ENCODE peak calls at places on chromosomes 5 and 9, in four cellular contexts. J is GM12878, H is HepG2, B is K562. W is an unnamed sample.

GRCh38 chr9:83041771-83042170 is 21.2 kb downstream of the RASEF start:
- DNase-seq in J (no peak), H (no peak), B (no peak), W (no peak)

GRCh38 chr9:81499021-81499454 is 190.3 kb downstream of the TLE1 start:
- DNase-seq in J (no peak), H (no peak), B (no peak), W (no peak)

GRCh38 chr5:59021286-59021673 is 438.4 kb downstream of the RAB3C start:
- DNase-seq in J (no peak), H (no peak), B (no peak), W (no peak)

GRCh38 chr9:131500939-131501541 is 1.7 kb upstream of the POMT1 start:
- DNase-seq in J (no peak), H (no peak), B (no peak), W (no peak)

GRCh38 chr9:124797343-124798103 is 20.6 kb downstream of the OLFML2A start:
- DNase-seq in J (no peak), H (no peak), B (no peak), W (no peak)

GRCh38 chr5:14305045-14305444 is 161.9 kb downstream of the TRIO start:
- DNase-seq in J (no peak), H (no peak), B (no peak), W (no peak)

GRCh38 chr5:3252235-3252634 is 343.4 kb upstream of the IRX1 start:
- DNase-seq in J (no peak), H (no peak), B (no peak), W (no peak)

GRCh38 chr9:114743446-114743845 is 61.5 kb upstream of the TEX48 start:
- DNase-seq in J (no peak), H (no peak), B (no peak), W (no peak)

GRCh38 chr5:78644129-78644528 is 4.4 kb downstream of the LHFPL2 start:
- DNase-seq in J (no peak), H (no peak), B (no peak), W (no peak)

GRCh38 chr5:60492958-60493357 is 207.0 kb downstream of the DEPDC1B start:
- DNase-seq in J (no peak), H (peak), B (no peak), W (no peak)

GRCh38 chr5:13478831-13479465 is 465.5 kb downstream of the DNAH5 start:
- DNase-seq in J (no peak), H (peak), B (no peak), W (peak)

GRCh38 chr9:94031946-94032345 is 52.3 kb upstream of the PTPDC1 start:
- DNase-seq in J (no peak), H (no peak), B (no peak), W (no peak)

GRCh38 chr5:32506251-32506661 is 61.7 kb upstream of the ZFR start:
- DNase-seq in J (no peak), H (no peak), B (no peak), W (no peak)

GRCh38 chr9:130315446-130316226 is 50.1 kb downstream of the HMCN2 start:
- DNase-seq in J (no peak), H (no peak), B (no peak), W (no peak)

GRCh38 chr9:10661376-10661775 is 48.6 kb upstream of the PTPRD start:
- DNase-seq in J (no peak), H (no peak), B (no peak), W (no peak)

GRCh38 chr9:6121707-6122106 is 93.9 kb upstream of the IL33 start:
- DNase-seq in J (no peak), H (no peak), B (no peak), W (no peak)

GRCh38 chr9:613771-614347 is 227.6 kb upstream of the DMRT1 start:
- DNase-seq in J (peak), H (peak), B (peak), W (peak)

GRCh38 chr5:144004751-144005150 is 165.7 kb downstream of the YIPF5 start:
- DNase-seq in J (no peak), H (no peak), B (no peak), W (no peak)

GRCh38 chr5:60823574-60823973 is 20.5 kb downstream of the ELOVL7 start:
- DNase-seq in J (no peak), H (no peak), B (no peak), W (no peak)

GRCh38 chr5:123450641-123451421 is 27.6 kb upstream of the CEP120 start:
- DNase-seq in J (no peak), H (no peak), B (no peak), W (no peak)

GRCh38 chr5:138109463-138110265 is 25.8 kb downstream of the WNT8A start:
- DNase-seq in J (no peak), H (no peak), B (peak), W (no peak)

GRCh38 chr9:38059233-38059936 is 9.6 kb downstream of the SHB start:
- DNase-seq in J (no peak), H (peak), B (no peak), W (no peak)

GRCh38 chr9:120791161-120791560 is 2.1 kb downstream of the FBXW2 start:
- DNase-seq in J (no peak), H (no peak), B (no peak), W (no peak)

GRCh38 chr5:102670224-102670836 is 84.8 kb upstream of the PAM start:
- DNase-seq in J (no peak), H (peak), B (peak), W (peak)

GRCh38 chr5:157857821-157858526 is 971 bp downstream of the CLINT1 start:
- DNase-seq in J (no peak), H (no peak), B (no peak), W (no peak)

GRCh38 chr5:72799721-72800120 is 16.7 kb upstream of the TNPO1 start:
- DNase-seq in J (no peak), H (no peak), B (no peak), W (no peak)

GRCh38 chr9:130184983-130185382 is 12.8 kb downstream of the NCS1 start:
- DNase-seq in J (no peak), H (no peak), B (no peak), W (no peak)

GRCh38 chr9:126700296-126700695 is 86.6 kb downstream of the LMX1B start:
- DNase-seq in J (no peak), H (no peak), B (no peak), W (peak)

GRCh38 chr5:135191084-135191826 is 157.2 kb upstream of the PITX1 start:
- DNase-seq in J (no peak), H (peak), B (peak), W (peak)

GRCh38 chr9:77744877-77745435 is 96.8 kb upstream of the GNA14 start:
- DNase-seq in J (no peak), H (no peak), B (no peak), W (no peak)

GRCh38 chr9:121930970-121931369 is 162.1 kb downstream of the TTLL11 start:
- DNase-seq in J (no peak), H (no peak), B (no peak), W (no peak)

GRCh38 chr5:160272041-160272663 is 40.2 kb downstream of the CCNJL start:
- DNase-seq in J (no peak), H (no peak), B (no peak), W (no peak)

GRCh38 chr5:79872309-79872708 is 118.8 kb downstream of the MTX3 start:
- DNase-seq in J (no peak), H (no peak), B (no peak), W (no peak)

GRCh38 chr9:33465596-33466564 is 7.8 kb downstream of the NOL6 start:
- DNase-seq in J (no peak), H (no peak), B (peak), W (no peak)

GRCh38 chr5:160894-161540 is 30.3 kb upstream of the LRRC14B start:
- DNase-seq in J (no peak), H (no peak), B (no peak), W (peak)

DNA sequence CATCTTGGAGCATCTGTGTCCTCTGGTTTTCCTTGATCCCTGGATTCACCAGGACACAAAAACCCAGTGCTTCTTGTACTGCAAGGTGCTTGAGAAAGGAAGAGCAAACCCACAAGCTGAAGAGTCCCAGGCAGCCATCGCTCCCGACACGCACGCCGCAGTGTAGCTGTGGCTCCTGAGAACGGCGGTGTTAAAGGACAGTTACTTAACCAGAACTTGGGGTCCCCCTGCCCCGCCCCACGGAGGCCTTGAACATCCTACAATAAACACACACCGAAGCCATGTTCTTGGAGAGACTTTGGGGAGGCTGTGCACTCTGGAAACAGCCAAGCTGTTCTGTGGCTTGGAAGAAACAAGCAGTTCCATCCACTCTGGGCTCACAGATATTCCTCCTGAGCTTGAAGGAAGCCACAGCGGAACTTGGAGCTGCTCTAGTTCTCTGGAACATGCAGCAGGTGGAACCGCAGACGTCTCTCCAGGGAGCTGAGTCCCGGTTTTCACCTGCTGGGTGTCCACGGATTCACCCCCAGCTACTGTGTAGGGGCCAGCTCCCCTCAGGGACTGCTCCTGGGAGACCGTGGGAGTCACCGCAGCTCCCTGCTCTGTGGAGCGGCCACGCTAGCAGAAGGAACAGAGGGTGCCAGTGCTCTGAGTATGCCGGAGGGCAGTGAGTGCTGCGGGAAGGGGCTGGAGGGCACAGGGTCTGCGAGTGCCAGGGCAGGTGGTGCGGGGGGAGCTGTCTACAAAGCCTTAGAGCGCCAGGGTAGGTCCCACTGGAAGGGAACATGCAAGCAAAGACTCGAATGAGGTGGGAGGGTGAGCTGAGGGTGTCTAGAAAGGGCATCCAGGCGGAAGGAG is 107.3 kb downstream of the ADAMTS2 start:
- DNase-seq in J (no peak), H (no peak), B (no peak), W (peak)
- TF ChIP-seq SP1 in J (no peak), H (no peak), B (no peak), W (no peak)

DNA sequence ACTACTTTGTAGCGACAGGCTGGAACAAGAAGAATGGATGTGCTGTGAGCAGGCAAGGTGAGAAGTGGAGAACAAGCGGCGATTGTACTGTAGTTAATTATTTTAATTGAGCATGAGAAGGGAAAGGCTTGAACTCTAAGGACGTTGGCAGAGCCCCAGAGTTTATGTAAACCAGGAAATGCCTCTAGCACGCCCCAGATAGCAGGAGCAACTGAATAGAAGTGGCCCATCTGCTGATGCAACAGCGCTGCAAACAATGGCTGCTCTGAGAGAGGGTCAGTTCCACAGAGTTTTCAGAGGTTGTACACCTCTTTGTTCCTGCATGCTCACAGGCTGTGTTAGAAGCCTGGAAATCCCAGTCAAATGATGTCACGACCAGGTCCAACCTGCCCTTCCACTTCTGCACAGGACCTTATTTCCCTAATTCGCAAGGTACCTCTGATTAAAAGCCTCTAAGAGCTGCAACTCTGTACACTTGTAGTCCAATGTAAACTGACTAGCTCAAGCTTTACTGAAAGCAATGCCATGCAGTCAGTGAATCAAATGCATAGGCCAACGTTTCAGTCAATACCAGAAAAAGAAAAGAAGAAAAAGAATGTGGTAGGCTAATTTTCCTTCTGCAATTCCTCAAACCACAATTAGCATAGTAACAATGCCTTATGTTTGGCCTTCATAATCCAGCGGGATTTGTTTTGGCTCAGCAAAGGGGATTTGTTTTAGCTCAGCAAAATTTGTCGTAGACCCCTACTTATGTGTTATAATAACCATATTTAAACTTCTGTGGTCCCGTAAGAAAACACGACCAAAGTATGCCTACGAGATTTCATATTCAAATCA is 119.6 kb upstream of the RETREG1 start:
- DNase-seq in J (no peak), H (peak), B (no peak), W (peak)
- TF ChIP-seq CREB1 in J (no peak), H (no peak), B (no peak), W (no peak)

GRCh38 chr5:139383275-139383992 is at the start of gene SLC23A1:
- DNase-seq in J (no peak), H (peak), B (no peak), W (no peak)
- TF ChIP-seq NR2C2 in J (no peak), H (no peak), B (no peak), W (no peak)

GRCh38 chr5:154517181-154517580 is 39.2 kb upstream of the HAND1 start:
- DNase-seq in J (no peak), H (no peak), B (no peak), W (no peak)

GRCh38 chr5:154514331-154514730 is 36.3 kb upstream of the HAND1 start:
- DNase-seq in J (no peak), H (no peak), B (no peak), W (no peak)

GRCh38 chr5:154518438-154518867 is 40.4 kb upstream of the HAND1 start:
- DNase-seq in J (no peak), H (no peak), B (peak), W (no peak)

GRCh38 chr5:154517781-154518437 is 39.9 kb upstream of the HAND1 start:
- DNase-seq in J (no peak), H (no peak), B (no peak), W (no peak)

GRCh38 chr5:154516475-154516874 is 38.4 kb upstream of the HAND1 start:
- DNase-seq in J (no peak), H (no peak), B (no peak), W (no peak)
- TF ChIP-seq SP1 in J (no peak), H (no peak), B (no peak), W (no peak)

GRCh38 chr9:21833090-21833801 is 30.8 kb downstream of the MTAP start:
- DNase-seq in J (peak), H (no peak), B (no peak), W (no peak)

GRCh38 chr9:21831841-21832509 is 29.5 kb downstream of the MTAP start:
- DNase-seq in J (peak), H (no peak), B (no peak), W (no peak)

GRCh38 chr9:21830589-21830988 is 28.2 kb downstream of the MTAP start:
- DNase-seq in J (no peak), H (no peak), B (no peak), W (no peak)

GRCh38 chr9:21825637-21826036 is 23.2 kb downstream of the MTAP start:
- DNase-seq in J (no peak), H (no peak), B (no peak), W (no peak)

GRCh38 chr9:21828853-21829405 is 26.5 kb downstream of the MTAP start:
- DNase-seq in J (no peak), H (no peak), B (no peak), W (no peak)
- TF ChIP-seq CREB1 in J (no peak), H (no peak), B (no peak), W (no peak)

GRCh38 chr5:177428574-177429217 is 2.2 kb downstream of the GRK6 start:
- DNase-seq in J (no peak), H (no peak), B (no peak), W (no peak)
- TF ChIP-seq NR2C2 in J (no peak), H (no peak), B (no peak), W (no peak)

GRCh38 chr5:117587111-117587510 is 1012.5 kb upstream of the SEMA6A start:
- DNase-seq in J (no peak), H (no peak), B (no peak), W (no peak)
- TF ChIP-seq SP1 in J (no peak), H (no peak), B (no peak), W (no peak)

W was measured in WTC11.